ENCODE peak calls at places on chromosomes 1 and 21, in eight cellular contexts. One of them, this sample, is unnamed.

GRCh38 chr1:229479660-229480399 is 28.3 kb downstream of the NUP133 start:
- DNase-seq in fibroblast of the conjunctiva: no peak
- DNase-seq in posterior vena cava: no peak
- DNase-seq in neural crest cell: no peak
- DNase-seq in hippocampal formation: no peak
- DNase-seq in NCI-H1092: no peak
- DNase-seq in brain microvascular endothelial cell: no peak
- DNase-seq in omental fat pad: no peak
- DNase-seq in this sample: no peak

GRCh38 chr1:159341736-159342135 is 39.6 kb downstream of the FCER1A start:
- DNase-seq in brain microvascular endothelial cell: no peak
- DNase-seq in hippocampal formation: no peak
- DNase-seq in fibroblast of the conjunctiva: no peak
- DNase-seq in posterior vena cava: no peak
- DNase-seq in NCI-H1092: no peak
- DNase-seq in neural crest cell: no peak
- DNase-seq in omental fat pad: no peak
- DNase-seq in this sample: no peak

GRCh38 chr1:31238986-31239613 is 587 bp downstream of the NKAIN1 start:
- DNase-seq in hippocampal formation: no peak
- DNase-seq in omental fat pad: no peak
- DNase-seq in NCI-H1092: no peak
- DNase-seq in fibroblast of the conjunctiva: no peak
- DNase-seq in neural crest cell: peak; percentile 64
- DNase-seq in posterior vena cava: no peak
- DNase-seq in brain microvascular endothelial cell: no peak
- DNase-seq in this sample: no peak

GRCh38 chr1:117754061-117754969 is 148.5 kb downstream of the TENT5C start:
- DNase-seq in posterior vena cava: no peak
- DNase-seq in omental fat pad: no peak
- DNase-seq in brain microvascular endothelial cell: peak; percentile 57
- DNase-seq in hippocampal formation: peak; percentile 35
- DNase-seq in fibroblast of the conjunctiva: peak; percentile 47
- DNase-seq in neural crest cell: peak; percentile 67
- DNase-seq in NCI-H1092: peak; percentile 77
- DNase-seq in this sample: peak; percentile 10

GRCh38 chr1:161763522-161764098 is 2.5 kb upstream of the ATF6 start:
- DNase-seq in NCI-H1092: no peak
- DNase-seq in omental fat pad: no peak
- DNase-seq in neural crest cell: no peak
- DNase-seq in hippocampal formation: no peak
- DNase-seq in brain microvascular endothelial cell: no peak
- DNase-seq in posterior vena cava: no peak
- DNase-seq in fibroblast of the conjunctiva: no peak
- DNase-seq in this sample: no peak

GRCh38 chr21:32572574-32573420 is 12.5 kb downstream of the TCP10L start:
- DNase-seq in neural crest cell: no peak
- DNase-seq in brain microvascular endothelial cell: no peak
- DNase-seq in fibroblast of the conjunctiva: no peak
- DNase-seq in posterior vena cava: no peak
- DNase-seq in hippocampal formation: no peak
- DNase-seq in omental fat pad: no peak
- DNase-seq in NCI-H1092: no peak
- DNase-seq in this sample: peak; percentile 45

GRCh38 chr1:182317489-182318180 is 74.0 kb downstream of the GLUL start:
- DNase-seq in fibroblast of the conjunctiva: no peak
- DNase-seq in hippocampal formation: no peak
- DNase-seq in posterior vena cava: no peak
- DNase-seq in neural crest cell: no peak
- DNase-seq in omental fat pad: no peak
- DNase-seq in brain microvascular endothelial cell: no peak
- DNase-seq in NCI-H1092: peak; percentile 80
- DNase-seq in this sample: peak; percentile 7

GRCh38 chr1:24281591-24281990 is 37.6 kb upstream of the GRHL3 start:
- DNase-seq in NCI-H1092: no peak
- DNase-seq in fibroblast of the conjunctiva: no peak
- DNase-seq in omental fat pad: no peak
- DNase-seq in posterior vena cava: no peak
- DNase-seq in hippocampal formation: no peak
- DNase-seq in neural crest cell: no peak
- DNase-seq in brain microvascular endothelial cell: no peak
- DNase-seq in this sample: no peak

GRCh38 chr1:194024659-194025058 is 838.2 kb upstream of the B3GALT2 start:
- DNase-seq in hippocampal formation: no peak
- DNase-seq in fibroblast of the conjunctiva: no peak
- DNase-seq in brain microvascular endothelial cell: peak; percentile 91
- DNase-seq in omental fat pad: no peak
- DNase-seq in posterior vena cava: no peak
- DNase-seq in NCI-H1092: peak; percentile 14
- DNase-seq in neural crest cell: no peak
- DNase-seq in this sample: no peak

GRCh38 chr1:32074841-32075240 is 2.1 kb downstream of the TMEM39B start:
- DNase-seq in posterior vena cava: no peak
- DNase-seq in omental fat pad: no peak
- DNase-seq in brain microvascular endothelial cell: no peak
- DNase-seq in hippocampal formation: no peak
- DNase-seq in NCI-H1092: no peak
- DNase-seq in neural crest cell: no peak
- DNase-seq in fibroblast of the conjunctiva: no peak
- DNase-seq in this sample: no peak

GRCh38 chr21:38888956-38889605 is 83.4 kb downstream of the ETS2 start:
- DNase-seq in omental fat pad: no peak
- DNase-seq in NCI-H1092: no peak
- DNase-seq in brain microvascular endothelial cell: no peak
- DNase-seq in neural crest cell: no peak
- DNase-seq in hippocampal formation: no peak
- DNase-seq in fibroblast of the conjunctiva: peak; percentile 51
- DNase-seq in posterior vena cava: no peak
- DNase-seq in this sample: no peak

GRCh38 chr1:173062156-173062938 is 11.6 kb upstream of the TNFSF18 start:
- DNase-seq in fibroblast of the conjunctiva: no peak
- DNase-seq in hippocampal formation: no peak
- DNase-seq in NCI-H1092: no peak
- DNase-seq in brain microvascular endothelial cell: peak; percentile 70
- DNase-seq in posterior vena cava: no peak
- DNase-seq in neural crest cell: no peak
- DNase-seq in omental fat pad: no peak
- DNase-seq in this sample: no peak

GRCh38 chr21:33682992-33683627 is 40.8 kb downstream of the ITSN1 start:
- DNase-seq in posterior vena cava: no peak
- DNase-seq in omental fat pad: no peak
- DNase-seq in brain microvascular endothelial cell: peak; percentile 95
- DNase-seq in neural crest cell: no peak
- DNase-seq in NCI-H1092: no peak
- DNase-seq in hippocampal formation: no peak
- DNase-seq in fibroblast of the conjunctiva: peak; percentile 60
- DNase-seq in this sample: no peak

GRCh38 chr1:21620461-21620860 is 48.7 kb downstream of the RAP1GAP start:
- DNase-seq in NCI-H1092: peak; percentile 57
- DNase-seq in brain microvascular endothelial cell: no peak
- DNase-seq in hippocampal formation: peak; percentile 26
- DNase-seq in posterior vena cava: no peak
- DNase-seq in omental fat pad: no peak
- DNase-seq in neural crest cell: no peak
- DNase-seq in fibroblast of the conjunctiva: no peak
- DNase-seq in this sample: peak; percentile 58

GRCh38 chr1:168081373-168082007 is 55.2 kb downstream of the GPR161 start:
- DNase-seq in fibroblast of the conjunctiva: peak; percentile 20
- DNase-seq in brain microvascular endothelial cell: peak; percentile 52
- DNase-seq in hippocampal formation: no peak
- DNase-seq in omental fat pad: no peak
- DNase-seq in neural crest cell: no peak
- DNase-seq in posterior vena cava: no peak
- DNase-seq in NCI-H1092: no peak
- DNase-seq in this sample: no peak

GRCh38 chr1:169022648-169023047 is 83.8 kb upstream of the ATP1B1 start:
- DNase-seq in brain microvascular endothelial cell: no peak
- DNase-seq in neural crest cell: no peak
- DNase-seq in NCI-H1092: no peak
- DNase-seq in omental fat pad: no peak
- DNase-seq in hippocampal formation: no peak
- DNase-seq in fibroblast of the conjunctiva: no peak
- DNase-seq in posterior vena cava: no peak
- DNase-seq in this sample: no peak

GRCh38 chr1:1521331-1521730 is 9.4 kb downstream of the ATAD3A start:
- DNase-seq in posterior vena cava: no peak
- DNase-seq in NCI-H1092: no peak
- DNase-seq in omental fat pad: no peak
- DNase-seq in brain microvascular endothelial cell: no peak
- DNase-seq in fibroblast of the conjunctiva: no peak
- DNase-seq in hippocampal formation: no peak
- DNase-seq in neural crest cell: no peak
- DNase-seq in this sample: no peak

GRCh38 chr1:225866061-225866844 is 15.9 kb downstream of the TMEM63A start:
- DNase-seq in brain microvascular endothelial cell: peak; percentile 76
- DNase-seq in NCI-H1092: no peak
- DNase-seq in fibroblast of the conjunctiva: no peak
- DNase-seq in omental fat pad: no peak
- DNase-seq in posterior vena cava: no peak
- DNase-seq in hippocampal formation: no peak
- DNase-seq in neural crest cell: no peak
- DNase-seq in this sample: no peak

GRCh38 chr1:212247179-212247721 is 38.0 kb upstream of the PPP2R5A start:
- DNase-seq in NCI-H1092: no peak
- DNase-seq in brain microvascular endothelial cell: peak; percentile 64
- DNase-seq in neural crest cell: no peak
- DNase-seq in omental fat pad: no peak
- DNase-seq in hippocampal formation: no peak
- DNase-seq in posterior vena cava: no peak
- DNase-seq in fibroblast of the conjunctiva: no peak
- DNase-seq in this sample: no peak

GRCh38 chr1:42165511-42166210 is 1.1 kb upstream of the GUCA2A start:
- DNase-seq in posterior vena cava: no peak
- DNase-seq in fibroblast of the conjunctiva: no peak
- DNase-seq in brain microvascular endothelial cell: peak; percentile 27
- DNase-seq in NCI-H1092: peak; percentile 89
- DNase-seq in neural crest cell: no peak
- DNase-seq in omental fat pad: no peak
- DNase-seq in hippocampal formation: no peak
- DNase-seq in this sample: peak; percentile 85

GRCh38 chr1:64601207-64601606 is 131.3 kb downstream of the CACHD1 start:
- DNase-seq in posterior vena cava: no peak
- DNase-seq in fibroblast of the conjunctiva: no peak
- DNase-seq in NCI-H1092: no peak
- DNase-seq in hippocampal formation: no peak
- DNase-seq in omental fat pad: no peak
- DNase-seq in brain microvascular endothelial cell: no peak
- DNase-seq in neural crest cell: no peak
- DNase-seq in this sample: no peak

GRCh38 chr1:61092643-61093042 is 10.3 kb downstream of the NFIA start:
- DNase-seq in NCI-H1092: no peak
- DNase-seq in posterior vena cava: no peak
- DNase-seq in brain microvascular endothelial cell: no peak
- DNase-seq in hippocampal formation: no peak
- DNase-seq in omental fat pad: no peak
- DNase-seq in fibroblast of the conjunctiva: no peak
- DNase-seq in neural crest cell: no peak
- DNase-seq in this sample: peak; percentile 26

GRCh38 chr1:27445177-27445936 is 44.6 kb downstream of the WASF2 start:
- DNase-seq in posterior vena cava: no peak
- DNase-seq in omental fat pad: no peak
- DNase-seq in brain microvascular endothelial cell: no peak
- DNase-seq in fibroblast of the conjunctiva: no peak
- DNase-seq in NCI-H1092: no peak
- DNase-seq in neural crest cell: no peak
- DNase-seq in hippocampal formation: no peak
- DNase-seq in this sample: no peak

GRCh38 chr1:227952374-227953021 is 4.8 kb upstream of the WNT9A start:
- DNase-seq in NCI-H1092: no peak
- DNase-seq in neural crest cell: no peak
- DNase-seq in omental fat pad: no peak
- DNase-seq in hippocampal formation: no peak
- DNase-seq in posterior vena cava: peak; percentile 78
- DNase-seq in brain microvascular endothelial cell: no peak
- DNase-seq in fibroblast of the conjunctiva: no peak
- DNase-seq in this sample: no peak

GRCh38 chr1:246629976-246630375 is 63.7 kb downstream of the CNST start:
- DNase-seq in fibroblast of the conjunctiva: no peak
- DNase-seq in brain microvascular endothelial cell: no peak
- DNase-seq in posterior vena cava: no peak
- DNase-seq in hippocampal formation: no peak
- DNase-seq in omental fat pad: no peak
- DNase-seq in neural crest cell: no peak
- DNase-seq in NCI-H1092: no peak
- DNase-seq in this sample: no peak